ENCODE peak calls at places on chromosomes 1 and 21, in ten cellular contexts. R, Z, P, J, S, L, H, A, O and Y are unnamed samples.

GRCh38 chr1:23118957-23119792 is 49.5 kb downstream of the LUZP1 start:
- DNase-seq in R (no peak), Z (no peak), P (no peak), J (peak; percentile 55), S (peak; percentile 78), L (no peak), H (no peak), A (no peak), O (peak; percentile 62), Y (no peak)

GRCh38 chr1:199353906-199354305 is 673.6 kb upstream of the NR5A2 start:
- DNase-seq in R (no peak), Z (no peak), P (no peak), J (no peak), S (no peak), L (no peak), H (no peak), A (no peak), O (no peak), Y (peak; percentile 45)

GRCh38 chr1:155856975-155857930 is at the start of gene GON4L:
- DNase-seq in R (peak; percentile 95), Z (peak; percentile 91), P (peak; percentile 60), J (peak; percentile 97), S (peak; percentile 96), L (peak; percentile 91), H (peak; percentile 82), A (peak; percentile 68), O (peak; percentile 83), Y (peak; percentile 90)

GRCh38 chr1:203828424-203828823 is 33.0 kb upstream of the SNRPE start:
- DNase-seq in R (no peak), Z (no peak), P (no peak), J (no peak), S (no peak), L (no peak), H (no peak), A (no peak), O (no peak), Y (no peak)

GRCh38 chr21:14646893-14647292 is 100.8 kb upstream of the SAMSN1 start:
- DNase-seq in R (no peak), Z (no peak), P (no peak), J (no peak), S (no peak), L (no peak), H (no peak), A (no peak), O (no peak), Y (no peak)

GRCh38 chr1:62224182-62224581 is 29.5 kb downstream of the L1TD1 start:
- DNase-seq in R (peak; percentile 10), Z (no peak), P (no peak), J (no peak), S (no peak), L (no peak), H (no peak), A (no peak), O (no peak), Y (no peak)

GRCh38 chr1:231278100-231278790 is 37.2 kb downstream of the GNPAT start:
- DNase-seq in R (no peak), Z (no peak), P (no peak), J (peak; percentile 8), S (no peak), L (no peak), H (no peak), A (no peak), O (no peak), Y (no peak)

GRCh38 chr1:245765241-245766000 is 610.6 kb downstream of the KIF26B start:
- DNase-seq in R (no peak), Z (no peak), P (no peak), J (peak; percentile 45), S (no peak), L (peak; percentile 67), H (no peak), A (no peak), O (no peak), Y (no peak)

GRCh38 chr21:38920631-38921398 is 115.1 kb downstream of the ETS2 start:
- DNase-seq in R (peak; percentile 21), Z (no peak), P (no peak), J (no peak), S (no peak), L (peak; percentile 66), H (no peak), A (no peak), O (no peak), Y (peak; percentile 66)

GRCh38 chr1:204829133-204829532 is 41.5 kb upstream of the NFASC start:
- DNase-seq in R (peak; percentile 56), Z (no peak), P (no peak), J (peak; percentile 11), S (no peak), L (peak; percentile 11), H (peak; percentile 49), A (no peak), O (no peak), Y (no peak)

GRCh38 chr1:15833069-15833679 is 14.3 kb upstream of the SPEN start:
- DNase-seq in R (peak; percentile 66), Z (no peak), P (no peak), J (peak; percentile 79), S (peak; percentile 85), L (peak; percentile 48), H (no peak), A (no peak), O (peak; percentile 14), Y (peak; percentile 39)

GRCh38 chr1:182752077-182752826 is 37.3 kb upstream of the NPL start:
- DNase-seq in R (no peak), Z (no peak), P (no peak), J (peak; percentile 54), S (no peak), L (no peak), H (no peak), A (no peak), O (no peak), Y (no peak)

GRCh38 chr21:39336457-39337008 is 12.4 kb downstream of the HMGN1 start:
- DNase-seq in R (no peak), Z (no peak), P (no peak), J (no peak), S (no peak), L (no peak), H (no peak), A (no peak), O (no peak), Y (no peak)

GRCh38 chr1:214918745-214919144 is 163.8 kb upstream of the KCNK2 start:
- DNase-seq in R (no peak), Z (no peak), P (no peak), J (no peak), S (no peak), L (no peak), H (no peak), A (no peak), O (no peak), Y (no peak)